ENCODE peak calls at places on chromosomes 13 and 19, in seven cellular contexts. C is HCT116, L is GM23338, Q is GM23248, E is PC-3, B is hepatocyte, M is MM.1S. K is an unnamed sample.

GRCh38 chr19:10568444-10568825 is 344 bp downstream of the CDKN2D start:
- DNase-seq in C (no peak), L (peak; percentile 75), E (peak; percentile 50), M (peak; percentile 28), B (peak; percentile 82), Q (peak; percentile 72), K (no peak)

GRCh38 chr19:41265376-41266153 is 1.4 kb downstream of the HNRNPUL1 start:
- DNase-seq in E (peak; percentile 12), L (peak; percentile 11), C (no peak), M (peak; percentile 10), Q (peak; percentile 63), B (peak; percentile 55), K (peak; percentile 26)

GRCh38 chr19:30434797-30435594 is 62.8 kb downstream of the ZNF536 start:
- DNase-seq in M (no peak), C (no peak), E (no peak), L (no peak), B (no peak), Q (no peak), K (no peak)

GRCh38 chr13:33644607-33645543 is 173.1 kb upstream of the RFC3 start:
- DNase-seq in L (no peak), M (no peak), C (no peak), B (no peak), Q (peak; percentile 36), E (peak; percentile 36), K (no peak)

GRCh38 chr19:45860359-45861259 is 2.3 kb downstream of the SYMPK start:
- DNase-seq in Q (no peak), M (no peak), L (no peak), B (no peak), C (no peak), E (peak; percentile 8), K (no peak)

GRCh38 chr13:109271061-109271460 is 515.3 kb downstream of the IRS2 start:
- DNase-seq in E (no peak), M (no peak), Q (no peak), L (no peak), C (no peak), B (no peak), K (no peak)

GRCh38 chr13:35881360-35881759 is 249.8 kb downstream of the DCLK1 start:
- DNase-seq in M (no peak), L (no peak), Q (peak; percentile 27), E (no peak), C (no peak), B (no peak), K (no peak)

GRCh38 chr13:97432917-97433726 is 847 bp upstream of the RAP2A start:
- DNase-seq in E (peak; percentile 96), L (peak; percentile 99), B (peak; percentile 99), Q (peak; percentile 100), M (peak; percentile 100), C (peak; percentile 98), K (peak; percentile 99)

GRCh38 chr13:99403458-99403971 is 96.3 kb upstream of the GPR183 start:
- DNase-seq in B (no peak), Q (no peak), C (no peak), E (no peak), L (no peak), M (no peak), K (no peak)

GRCh38 chr13:73984949-73985691 is 149.1 kb downstream of the KLF12 start:
- DNase-seq in E (no peak), M (no peak), B (no peak), Q (no peak), C (no peak), L (peak; percentile 37), K (no peak)

GRCh38 chr13:99414048-99414995 is 87.0 kb upstream of the TM9SF2 start:
- DNase-seq in E (no peak), M (no peak), Q (no peak), B (no peak), C (no peak), L (no peak), K (no peak)

GRCh38 chr19:46067691-46068090 is 26.9 kb upstream of the IGFL4 start:
- DNase-seq in E (peak; percentile 14), C (no peak), B (no peak), Q (no peak), L (no peak), M (no peak), K (no peak)

GRCh38 chr13:59391696-59392095 is 772.0 kb downstream of the DIAPH3 start:
- DNase-seq in L (peak; percentile 85), Q (peak; percentile 79), E (peak; percentile 62), M (peak; percentile 66), C (peak; percentile 16), B (peak; percentile 85), K (peak; percentile 80)

GRCh38 chr19:43465468-43466120 is at the start of gene LYPD3:
- DNase-seq in M (no peak), B (peak; percentile 58), Q (peak; percentile 82), C (peak; percentile 71), L (peak; percentile 82), E (peak; percentile 93), K (peak; percentile 19)

GRCh38 chr19:46932346-46932745 is 71.5 kb downstream of the ARHGAP35 start:
- DNase-seq in Q (peak; percentile 53), B (no peak), L (no peak), C (no peak), E (peak; percentile 73), M (no peak), K (no peak)

GRCh38 chr19:55446060-55446459 is 3.0 kb upstream of the SHISA7 start:
- DNase-seq in L (no peak), E (no peak), B (no peak), M (no peak), C (no peak), Q (no peak), K (no peak)

GRCh38 chr13:33445476-33445875 is 159.9 kb upstream of the STARD13 start:
- DNase-seq in B (no peak), L (no peak), M (no peak), Q (no peak), C (no peak), E (peak; percentile 60), K (no peak)

GRCh38 chr13:40170982-40171381 is 495.5 kb downstream of the FOXO1 start:
- DNase-seq in E (peak; percentile 71), L (no peak), M (no peak), C (peak; percentile 68), B (no peak), Q (peak; percentile 11), K (no peak)

GRCh38 chr13:60583196-60583908 is 186.3 kb downstream of the TDRD3 start:
- DNase-seq in M (no peak), E (no peak), B (no peak), L (peak; percentile 83), Q (peak; percentile 89), C (no peak), K (peak; percentile 37)

GRCh38 chr13:28859069-28859468 is 38.9 kb downstream of the MTUS2 start:
- DNase-seq in L (no peak), B (no peak), M (no peak), Q (no peak), E (no peak), C (no peak), K (no peak)

GRCh38 chr13:27404680-27405079 is 19.7 kb upstream of the GTF3A start:
- DNase-seq in C (no peak), B (no peak), Q (no peak), L (no peak), M (no peak), E (no peak), K (no peak)

GRCh38 chr13:105139048-105139379 is 1396.4 kb downstream of the EFNB2 start:
- DNase-seq in L (no peak), Q (no peak), C (no peak), B (no peak), E (no peak), M (peak; percentile 13), K (no peak)

GRCh38 chr19:19087676-19088075 is 23.9 kb downstream of the SLC25A42 start:
- DNase-seq in M (no peak), Q (no peak), B (no peak), E (no peak), C (no peak), L (no peak), K (no peak)

GRCh38 chr19:58387338-58388174 is 487 bp downstream of the RPS5 start:
- DNase-seq in E (no peak), M (no peak), B (no peak), L (no peak), C (no peak), Q (peak; percentile 34), K (no peak)

GRCh38 chr13:34734932-34735331 is 207.1 kb upstream of the NBEA start:
- DNase-seq in Q (no peak), M (no peak), E (peak; percentile 48), B (no peak), C (no peak), L (no peak), K (no peak)

DNA sequence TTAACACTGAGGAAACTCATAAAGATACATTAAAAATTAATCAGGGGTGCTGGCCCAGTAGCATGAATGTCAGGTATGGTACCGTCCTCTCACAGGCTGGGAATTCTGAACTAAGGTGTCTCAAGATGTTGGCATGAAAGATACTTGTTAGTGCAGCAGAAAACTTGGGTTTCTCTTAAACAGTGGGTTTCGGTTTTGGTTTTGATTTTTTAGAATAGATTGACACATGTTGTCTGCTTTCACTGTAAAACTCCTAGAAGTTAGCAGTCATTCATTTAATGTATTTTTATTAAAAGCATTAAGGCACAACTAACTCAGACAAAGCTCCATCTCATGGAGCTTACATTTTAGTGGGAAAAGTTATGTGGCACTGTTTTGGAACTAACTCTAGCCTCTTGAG is 3.5 kb upstream of the OBI1 start:
- DNase-seq in C (no peak), Q (no peak), L (no peak), B (no peak), M (peak; percentile 74), E (no peak), K (no peak)
- H3K4me3 ChIP-seq in C (no peak overlapping the region), Q (no peak overlapping the region), L (no peak overlapping the region), B (no peak overlapping the region), M (no peak overlapping the region), E (no peak overlapping the region), K (no peak overlapping the region)

GRCh38 chr19:52601025-52601973 is 31.2 kb downstream of the ZNF701 start:
- DNase-seq in E (peak; percentile 93), Q (peak; percentile 97), L (peak; percentile 97), C (peak; percentile 54), B (peak; percentile 97), M (peak; percentile 71), K (peak; percentile 97)

GRCh38 chr19:52600639-52601024 is 30.5 kb downstream of the ZNF701 start:
- DNase-seq in Q (no peak), E (no peak), M (no peak), B (peak; percentile 71), C (no peak), L (peak; percentile 60), K (no peak)

GRCh38 chr19:52603558-52604207 is 33.6 kb downstream of the ZNF701 start:
- DNase-seq in Q (peak; percentile 54), E (no peak), M (no peak), L (no peak), B (no peak), C (no peak), K (no peak)

GRCh38 chr19:52602931-52603330 is 32.8 kb downstream of the ZNF701 start:
- DNase-seq in E (peak; percentile 52), M (no peak), C (no peak), B (no peak), L (no peak), Q (peak; percentile 49), K (no peak)

GRCh38 chr19:52599241-52599640 is 29.2 kb downstream of the ZNF701 start:
- DNase-seq in Q (no peak), E (no peak), B (peak; percentile 33), L (peak; percentile 53), C (no peak), M (no peak), K (no peak)
- TF ChIP-seq EZH2 in Q (no peak), E (no peak), B (no peak), L (no peak), C (no peak), M (no peak), K (no peak)

GRCh38 chr13:78192721-78193120 is 274.1 kb upstream of the EDNRB start:
- DNase-seq in L (no peak), Q (peak; percentile 80), C (no peak), E (peak; percentile 19), B (no peak), M (no peak), K (no peak)
- TF ChIP-seq EZH2phosphoT487 in L (no peak), Q (no peak), C (no peak), E (no peak), B (no peak), M (no peak), K (no peak)

GRCh38 chr13:70432276-70432805 is 324.1 kb upstream of the KLHL1 start:
- DNase-seq in Q (no peak), M (no peak), C (no peak), L (peak; percentile 74), B (no peak), E (no peak), K (no peak)
- H3K4me3 ChIP-seq in Q (no peak overlapping the region), M (no peak overlapping the region), C (no peak overlapping the region), L (no peak overlapping the region), B (no peak overlapping the region), E (no peak overlapping the region), K (no peak overlapping the region)

K was measured in neural progenitor cell.